ENCODE peak calls at places on chromosomes 2 and 18, in ten cellular contexts. Z is EL; P is activated T-helper 1 cell treated with anti-CD3 and anti-CD28 coated beads, Interleukin-12 subunit alpha, Interleukin-12 subunit beta, Interleukin-2, Interleukin-4 antibody, amounts not matched to agents 30 ng/mL and 10 ng/mL and 1 ng/mL, durations not matched to agents 14 hours and 24 hours and 36 hours; T is A549; B is fibroblast of lung; D is HS-27A; J is cardiac septum; S is non-pigmented ciliary epithelial cell; C is stimulated activated CD4-positive, alpha-beta T cell treated with anti-CD3 and anti-CD28 coated beads, Interleukin-4, amount 100 ng/mL, for 24 hours; L is retina. Y is an unnamed sample.

GRCh38 chr2:295081-295480 is 7.2 kb upstream of the ALKAL2 start:
- DNase-seq in T (no peak), B (no peak), P (no peak), Z (no peak), J (no peak), L (no peak), D (no peak), S (no peak), C (no peak), Y (no peak)

GRCh38 chr2:44753552-44754285 is 187.8 kb upstream of the SIX3 start:
- DNase-seq in L (no peak), P (no peak), J (no peak), D (no peak), S (no peak), Z (peak; percentile 13), B (peak; percentile 73), C (no peak), T (no peak), Y (no peak)

GRCh38 chr18:12428923-12429322 is 21.2 kb downstream of the PRELID3A start:
- DNase-seq in Z (no peak), S (no peak), C (no peak), D (no peak), B (no peak), P (no peak), L (no peak), T (no peak), J (peak; percentile 35), Y (no peak)

GRCh38 chr18:78873916-78874505 is 105.6 kb upstream of the SALL3 start:
- DNase-seq in P (no peak), B (peak; percentile 21), L (no peak), C (no peak), S (no peak), D (no peak), J (no peak), Z (no peak), T (no peak), Y (no peak)

GRCh38 chr2:188645982-188646381 is 328.2 kb upstream of the COL3A1 start:
- DNase-seq in D (no peak), L (no peak), B (peak; percentile 88), S (no peak), J (no peak), C (no peak), P (no peak), Z (peak; percentile 52), T (no peak), Y (peak; percentile 18)

GRCh38 chr18:58863539-58864145 is 1.0 kb upstream of the ZNF532 start:
- DNase-seq in B (peak; percentile 46), L (peak; percentile 54), P (no peak), J (peak; percentile 81), C (peak; percentile 12), S (no peak), T (peak; percentile 44), Z (peak; percentile 52), D (no peak), Y (no peak)

GRCh38 chr18:3448845-3449701 is 899 bp upstream of the TGIF1 start:
- DNase-seq in T (peak; percentile 86), D (peak; percentile 62), B (peak; percentile 81), Z (peak; percentile 95), L (peak; percentile 76), C (peak; percentile 78), J (peak; percentile 93), S (no peak), P (peak; percentile 76), Y (peak; percentile 88)

GRCh38 chr18:4638680-4639079 is 183.6 kb upstream of the DLGAP1 start:
- DNase-seq in L (no peak), C (no peak), B (no peak), J (no peak), T (no peak), D (no peak), Z (no peak), P (no peak), S (no peak), Y (no peak)

GRCh38 chr2:237558918-237559645 is 7.3 kb upstream of the PRLH start:
- DNase-seq in S (no peak), B (peak; percentile 63), Z (peak; percentile 91), J (no peak), T (peak; percentile 43), C (no peak), L (no peak), P (no peak), D (no peak), Y (no peak)

GRCh38 chr2:212124597-212124996 is 414.0 kb downstream of the ERBB4 start:
- DNase-seq in P (no peak), Z (no peak), B (peak; percentile 18), C (no peak), T (peak; percentile 16), L (no peak), S (no peak), J (no peak), D (no peak), Y (no peak)

GRCh38 chr2:235212501-235212900 is 260.7 kb downstream of the SH3BP4 start:
- DNase-seq in J (no peak), P (no peak), Z (no peak), D (no peak), T (no peak), C (no peak), B (no peak), L (no peak), S (no peak), Y (no peak)

GRCh38 chr2:214753455-214753854 is 56.0 kb downstream of the BARD1 start:
- DNase-seq in B (no peak), T (no peak), S (no peak), D (no peak), C (no peak), L (no peak), Z (no peak), J (no peak), P (no peak), Y (no peak)

GRCh38 chr2:227817940-227818568 is 4.4 kb downstream of the CCL20 start:
- DNase-seq in P (peak; percentile 21), L (no peak), Z (peak; percentile 100), S (peak; percentile 100), J (peak; percentile 80), C (peak; percentile 84), D (peak; percentile 94), B (peak; percentile 100), T (peak; percentile 99), Y (peak; percentile 100)

GRCh38 chr2:11533278-11534077 is at the start of gene GREB1:
- DNase-seq in J (no peak), S (no peak), C (no peak), T (no peak), P (no peak), B (no peak), Z (peak; percentile 50), L (no peak), D (no peak), Y (no peak)

GRCh38 chr2:75560022-75560767 is 544 bp downstream of the EVA1A start:
- DNase-seq in S (no peak), L (peak; percentile 78), P (no peak), C (no peak), J (no peak), Z (peak; percentile 44), T (peak; percentile 31), B (peak; percentile 47), D (no peak), Y (peak; percentile 27)

GRCh38 chr2:32538735-32539134 is 89.1 kb upstream of the TTC27 start:
- DNase-seq in S (no peak), L (no peak), B (no peak), T (no peak), C (no peak), D (no peak), J (no peak), Z (no peak), P (no peak), Y (no peak)

GRCh38 chr2:133657591-133657990 is 89.3 kb upstream of the NCKAP5 start:
- DNase-seq in T (no peak), L (no peak), B (peak; percentile 90), C (no peak), S (peak; percentile 72), P (no peak), Z (peak; percentile 86), J (no peak), D (no peak), Y (peak; percentile 96)

GRCh38 chr2:121858406-121858805 is 103.0 kb downstream of the TSN start:
- DNase-seq in C (no peak), B (peak; percentile 12), P (no peak), D (peak; percentile 47), T (no peak), Z (peak; percentile 45), L (no peak), S (no peak), J (no peak), Y (no peak)

GRCh38 chr2:232535761-232536530 is 3.5 kb upstream of the CHRNG start:
- DNase-seq in T (no peak), C (no peak), S (no peak), J (peak; percentile 66), B (no peak), Z (no peak), D (no peak), L (no peak), P (no peak), Y (no peak)

GRCh38 chr2:159010963-159011362 is 42.5 kb downstream of the TANC1 start:
- DNase-seq in C (no peak), B (peak; percentile 66), P (no peak), L (no peak), D (no peak), S (no peak), Z (no peak), J (no peak), T (no peak), Y (no peak)

GRCh38 chr2:239246723-239247122 is 154.1 kb downstream of the HDAC4 start:
- DNase-seq in C (no peak), J (no peak), T (no peak), D (no peak), P (no peak), L (no peak), Z (no peak), S (no peak), B (no peak), Y (no peak)

GRCh38 chr18:7668392-7668791 is 101.3 kb downstream of the PTPRM start:
- DNase-seq in C (no peak), T (no peak), L (no peak), Z (no peak), P (no peak), D (no peak), B (no peak), J (no peak), S (no peak), Y (no peak)

GRCh38 chr2:216341151-216341550 is 31.1 kb downstream of the MARCHF4 start:
- DNase-seq in B (peak; percentile 69), D (no peak), L (peak; percentile 21), Z (no peak), T (no peak), J (no peak), S (no peak), P (no peak), C (peak; percentile 30), Y (no peak)

GRCh38 chr2:58871469-58872142 is 630.5 kb upstream of the FANCL start:
- DNase-seq in L (no peak), D (no peak), P (no peak), B (no peak), T (no peak), C (no peak), S (no peak), Z (no peak), J (no peak), Y (no peak)

GRCh38 chr2:201466050-201466660 is 14.6 kb downstream of the STRADB start:
- DNase-seq in P (no peak), L (no peak), T (no peak), J (no peak), B (peak; percentile 84), Z (peak; percentile 75), S (peak; percentile 76), D (no peak), C (no peak), Y (peak; percentile 73)